ENCODE peak calls at places on chromosomes 13 and 19, in seven cellular contexts. One of them, this sample, is unnamed.

GRCh38 chr13:29361716-29362115 is 233.8 kb downstream of the SLC7A1 start:
- DNase-seq in prostate gland: no peak
- DNase-seq in transverse colon: no peak
- DNase-seq in heart right ventricle: no peak
- DNase-seq in CD4-positive, alpha-beta memory T cell: no peak
- DNase-seq in pancreas: no peak
- DNase-seq in cardiac muscle cell: no peak
- DNase-seq in this sample: no peak

GRCh38 chr19:53183146-53183545 is 10.0 kb downstream of the ZNF665 start:
- DNase-seq in prostate gland: no peak
- DNase-seq in transverse colon: no peak
- DNase-seq in cardiac muscle cell: no peak
- DNase-seq in heart right ventricle: no peak
- DNase-seq in pancreas: no peak
- DNase-seq in CD4-positive, alpha-beta memory T cell: no peak
- DNase-seq in this sample: no peak

GRCh38 chr19:45166723-45167252 is 6.0 kb upstream of the NKPD1 start:
- DNase-seq in CD4-positive, alpha-beta memory T cell: no peak
- DNase-seq in pancreas: no peak
- DNase-seq in prostate gland: no peak
- DNase-seq in transverse colon: no peak
- DNase-seq in heart right ventricle: no peak
- DNase-seq in cardiac muscle cell: no peak
- DNase-seq in this sample: no peak

GRCh38 chr19:45613926-45614725 is 12.1 kb upstream of the GPR4 start:
- DNase-seq in CD4-positive, alpha-beta memory T cell: peak; percentile 19
- DNase-seq in prostate gland: peak; percentile 46
- DNase-seq in transverse colon: peak; percentile 73
- DNase-seq in cardiac muscle cell: peak; percentile 88
- DNase-seq in pancreas: no peak
- DNase-seq in heart right ventricle: no peak
- DNase-seq in this sample: peak; percentile 92

GRCh38 chr13:26442541-26442940 is 114.9 kb upstream of the WASF3 start:
- DNase-seq in cardiac muscle cell: no peak
- DNase-seq in CD4-positive, alpha-beta memory T cell: no peak
- DNase-seq in pancreas: no peak
- DNase-seq in prostate gland: no peak
- DNase-seq in heart right ventricle: no peak
- DNase-seq in transverse colon: no peak
- DNase-seq in this sample: no peak

GRCh38 chr13:71828564-71828963 is 38.4 kb downstream of the DACH1 start:
- DNase-seq in prostate gland: no peak
- DNase-seq in transverse colon: no peak
- DNase-seq in cardiac muscle cell: no peak
- DNase-seq in pancreas: no peak
- DNase-seq in heart right ventricle: no peak
- DNase-seq in CD4-positive, alpha-beta memory T cell: no peak
- DNase-seq in this sample: no peak

GRCh38 chr19:5345895-5346386 is 5.3 kb upstream of the PTPRS start:
- DNase-seq in cardiac muscle cell: peak; percentile 85
- DNase-seq in pancreas: no peak
- DNase-seq in CD4-positive, alpha-beta memory T cell: no peak
- DNase-seq in prostate gland: no peak
- DNase-seq in heart right ventricle: no peak
- DNase-seq in transverse colon: no peak
- DNase-seq in this sample: no peak

GRCh38 chr19:41430907-41431306 is 3.7 kb upstream of the B3GNT8 start:
- DNase-seq in heart right ventricle: no peak
- DNase-seq in transverse colon: no peak
- DNase-seq in CD4-positive, alpha-beta memory T cell: no peak
- DNase-seq in prostate gland: no peak
- DNase-seq in pancreas: no peak
- DNase-seq in cardiac muscle cell: no peak
- DNase-seq in this sample: no peak

GRCh38 chr19:15575406-15575805 is 39.6 kb upstream of the CYP4F8 start:
- DNase-seq in pancreas: no peak
- DNase-seq in transverse colon: no peak
- DNase-seq in heart right ventricle: no peak
- DNase-seq in prostate gland: no peak
- DNase-seq in cardiac muscle cell: no peak
- DNase-seq in CD4-positive, alpha-beta memory T cell: no peak
- DNase-seq in this sample: no peak

GRCh38 chr13:108961542-108962125 is 332.2 kb downstream of the MYO16 start:
- DNase-seq in CD4-positive, alpha-beta memory T cell: peak; percentile 57
- DNase-seq in pancreas: no peak
- DNase-seq in prostate gland: no peak
- DNase-seq in heart right ventricle: no peak
- DNase-seq in transverse colon: no peak
- DNase-seq in cardiac muscle cell: peak; percentile 71
- DNase-seq in this sample: peak; percentile 52

GRCh38 chr19:38898788-38899446 is 501 bp downstream of the SIRT2 start:
- DNase-seq in prostate gland: peak; percentile 13
- DNase-seq in transverse colon: no peak
- DNase-seq in pancreas: no peak
- DNase-seq in cardiac muscle cell: peak; percentile 19
- DNase-seq in CD4-positive, alpha-beta memory T cell: no peak
- DNase-seq in heart right ventricle: no peak
- DNase-seq in this sample: peak; percentile 35

GRCh38 chr13:107900775-107901174 is 314.6 kb downstream of the LIG4 start:
- DNase-seq in transverse colon: no peak
- DNase-seq in pancreas: no peak
- DNase-seq in CD4-positive, alpha-beta memory T cell: no peak
- DNase-seq in cardiac muscle cell: peak; percentile 49
- DNase-seq in prostate gland: no peak
- DNase-seq in heart right ventricle: no peak
- DNase-seq in this sample: no peak

GRCh38 chr19:45947926-45948325 is 25.7 kb downstream of the NOVA2 start:
- DNase-seq in cardiac muscle cell: no peak
- DNase-seq in pancreas: no peak
- DNase-seq in CD4-positive, alpha-beta memory T cell: no peak
- DNase-seq in heart right ventricle: no peak
- DNase-seq in prostate gland: no peak
- DNase-seq in transverse colon: no peak
- DNase-seq in this sample: no peak

GRCh38 chr13:24662195-24663088 is 17.8 kb upstream of the ATP12A start:
- DNase-seq in prostate gland: no peak
- DNase-seq in cardiac muscle cell: no peak
- DNase-seq in heart right ventricle: no peak
- DNase-seq in transverse colon: peak; percentile 63
- DNase-seq in CD4-positive, alpha-beta memory T cell: no peak
- DNase-seq in pancreas: no peak
- DNase-seq in this sample: no peak

GRCh38 chr13:75010941-75011340 is 471.0 kb downstream of the TBC1D4 start:
- DNase-seq in heart right ventricle: no peak
- DNase-seq in cardiac muscle cell: no peak
- DNase-seq in pancreas: no peak
- DNase-seq in prostate gland: no peak
- DNase-seq in transverse colon: no peak
- DNase-seq in CD4-positive, alpha-beta memory T cell: no peak
- DNase-seq in this sample: no peak

GRCh38 chr13:47133024-47133445 is 236.2 kb upstream of the HTR2A start:
- DNase-seq in CD4-positive, alpha-beta memory T cell: no peak
- DNase-seq in cardiac muscle cell: no peak
- DNase-seq in heart right ventricle: no peak
- DNase-seq in pancreas: no peak
- DNase-seq in transverse colon: no peak
- DNase-seq in prostate gland: no peak
- DNase-seq in this sample: no peak

GRCh38 chr13:33172400-33172799 is 113.2 kb downstream of the STARD13 start:
- DNase-seq in heart right ventricle: no peak
- DNase-seq in transverse colon: no peak
- DNase-seq in prostate gland: peak; percentile 38
- DNase-seq in pancreas: no peak
- DNase-seq in CD4-positive, alpha-beta memory T cell: no peak
- DNase-seq in cardiac muscle cell: no peak
- DNase-seq in this sample: no peak

GRCh38 chr13:26499209-26499601 is 58.3 kb upstream of the WASF3 start:
- DNase-seq in cardiac muscle cell: no peak
- DNase-seq in CD4-positive, alpha-beta memory T cell: no peak
- DNase-seq in transverse colon: no peak
- DNase-seq in prostate gland: peak; percentile 8
- DNase-seq in pancreas: no peak
- DNase-seq in heart right ventricle: no peak
- DNase-seq in this sample: no peak

GRCh38 chr19:572891-573825 is 762 bp downstream of the BSG start:
- DNase-seq in CD4-positive, alpha-beta memory T cell: no peak
- DNase-seq in cardiac muscle cell: peak; percentile 64
- DNase-seq in heart right ventricle: peak; percentile 53
- DNase-seq in prostate gland: no peak
- DNase-seq in pancreas: peak; percentile 44
- DNase-seq in transverse colon: peak; percentile 64
- DNase-seq in this sample: peak; percentile 52

GRCh38 chr19:29858000-29858596 is 46.3 kb downstream of the CCNE1 start:
- DNase-seq in prostate gland: no peak
- DNase-seq in pancreas: peak; percentile 21
- DNase-seq in heart right ventricle: no peak
- DNase-seq in CD4-positive, alpha-beta memory T cell: peak; percentile 42
- DNase-seq in transverse colon: peak; percentile 34
- DNase-seq in cardiac muscle cell: no peak
- DNase-seq in this sample: peak; percentile 32

GRCh38 chr13:42991892-42992584 is at the start of gene EPSTI1:
- DNase-seq in cardiac muscle cell: peak; percentile 79
- DNase-seq in CD4-positive, alpha-beta memory T cell: peak; percentile 84
- DNase-seq in pancreas: peak; percentile 37
- DNase-seq in transverse colon: peak; percentile 83
- DNase-seq in prostate gland: peak; percentile 47
- DNase-seq in heart right ventricle: peak; percentile 65
- DNase-seq in this sample: peak; percentile 93

GRCh38 chr13:39410089-39410901 is 192.7 kb downstream of the LHFPL6 start:
- DNase-seq in CD4-positive, alpha-beta memory T cell: no peak
- DNase-seq in pancreas: no peak
- DNase-seq in heart right ventricle: no peak
- DNase-seq in cardiac muscle cell: peak; percentile 94
- DNase-seq in transverse colon: no peak
- DNase-seq in prostate gland: no peak
- DNase-seq in this sample: no peak

GRCh38 chr13:57629821-57630235 is 1.7 kb upstream of the PCDH17 start:
- DNase-seq in transverse colon: peak; percentile 27
- DNase-seq in CD4-positive, alpha-beta memory T cell: peak; percentile 52
- DNase-seq in pancreas: peak; percentile 85
- DNase-seq in heart right ventricle: peak; percentile 90
- DNase-seq in prostate gland: no peak
- DNase-seq in cardiac muscle cell: peak; percentile 84
- DNase-seq in this sample: peak; percentile 12

GRCh38 chr13:98672947-98673545 is 79.4 kb downstream of the SLC15A1 start:
- DNase-seq in CD4-positive, alpha-beta memory T cell: peak; percentile 53
- DNase-seq in prostate gland: peak; percentile 54
- DNase-seq in pancreas: peak; percentile 60
- DNase-seq in cardiac muscle cell: peak; percentile 83
- DNase-seq in heart right ventricle: peak; percentile 45
- DNase-seq in transverse colon: peak; percentile 82
- DNase-seq in this sample: peak; percentile 78

GRCh38 chr19:32203161-32203560 is 142.2 kb upstream of the ZNF507 start:
- DNase-seq in transverse colon: no peak
- DNase-seq in prostate gland: no peak
- DNase-seq in cardiac muscle cell: no peak
- DNase-seq in CD4-positive, alpha-beta memory T cell: no peak
- DNase-seq in heart right ventricle: no peak
- DNase-seq in pancreas: no peak
- DNase-seq in this sample: no peak
- H3K36me3 ChIP-seq in transverse colon: no peaks in the 10 kb centered on the region
- H3K36me3 ChIP-seq in prostate gland: no peaks in the 10 kb centered on the region
- H3K36me3 ChIP-seq in cardiac muscle cell: no peaks in the 10 kb centered on the region
- H3K36me3 ChIP-seq in CD4-positive, alpha-beta memory T cell: no peaks in the 10 kb centered on the region
- H3K36me3 ChIP-seq in heart right ventricle: no peaks in the 10 kb centered on the region
- H3K36me3 ChIP-seq in pancreas: no peaks in the 10 kb centered on the region
- H3K36me3 ChIP-seq in this sample: no peaks in the 10 kb centered on the region

DNA sequence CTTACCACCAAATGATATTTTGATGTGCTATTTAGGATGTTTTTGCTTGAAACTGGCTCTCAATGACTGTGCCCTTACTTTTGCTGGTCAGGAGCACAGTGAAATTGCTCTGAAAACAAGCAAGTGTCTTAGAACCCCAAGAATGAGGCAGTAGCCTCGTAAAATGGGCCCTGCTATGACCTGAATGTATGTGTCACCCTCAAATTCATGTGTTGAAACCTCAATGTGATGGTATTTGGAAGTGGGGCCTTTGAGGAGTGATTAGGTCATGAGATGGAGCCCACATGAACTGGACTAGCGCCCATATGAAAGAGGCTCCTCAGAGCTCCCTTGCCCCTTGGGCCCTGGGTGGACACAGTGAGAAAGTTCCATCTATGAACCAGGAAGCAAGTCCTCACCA is 155.2 kb downstream of the ZIC5 start:
- DNase-seq in heart right ventricle: no peak
- DNase-seq in prostate gland: no peak
- DNase-seq in pancreas: no peak
- DNase-seq in transverse colon: no peak
- DNase-seq in cardiac muscle cell: no peak
- DNase-seq in CD4-positive, alpha-beta memory T cell: no peak
- DNase-seq in this sample: no peak
- H3K9me3 ChIP-seq in heart right ventricle: no peaks in the 10 kb centered on the region
- H3K9me3 ChIP-seq in prostate gland: no peaks in the 10 kb centered on the region
- H3K9me3 ChIP-seq in pancreas: no peaks in the 10 kb centered on the region
- H3K9me3 ChIP-seq in transverse colon: no peaks in the 10 kb centered on the region
- H3K9me3 ChIP-seq in cardiac muscle cell: no peaks in the 10 kb centered on the region
- H3K9me3 ChIP-seq in CD4-positive, alpha-beta memory T cell: no peaks in the 10 kb centered on the region
- H3K9me3 ChIP-seq in this sample: no peaks in the 10 kb centered on the region

DNA sequence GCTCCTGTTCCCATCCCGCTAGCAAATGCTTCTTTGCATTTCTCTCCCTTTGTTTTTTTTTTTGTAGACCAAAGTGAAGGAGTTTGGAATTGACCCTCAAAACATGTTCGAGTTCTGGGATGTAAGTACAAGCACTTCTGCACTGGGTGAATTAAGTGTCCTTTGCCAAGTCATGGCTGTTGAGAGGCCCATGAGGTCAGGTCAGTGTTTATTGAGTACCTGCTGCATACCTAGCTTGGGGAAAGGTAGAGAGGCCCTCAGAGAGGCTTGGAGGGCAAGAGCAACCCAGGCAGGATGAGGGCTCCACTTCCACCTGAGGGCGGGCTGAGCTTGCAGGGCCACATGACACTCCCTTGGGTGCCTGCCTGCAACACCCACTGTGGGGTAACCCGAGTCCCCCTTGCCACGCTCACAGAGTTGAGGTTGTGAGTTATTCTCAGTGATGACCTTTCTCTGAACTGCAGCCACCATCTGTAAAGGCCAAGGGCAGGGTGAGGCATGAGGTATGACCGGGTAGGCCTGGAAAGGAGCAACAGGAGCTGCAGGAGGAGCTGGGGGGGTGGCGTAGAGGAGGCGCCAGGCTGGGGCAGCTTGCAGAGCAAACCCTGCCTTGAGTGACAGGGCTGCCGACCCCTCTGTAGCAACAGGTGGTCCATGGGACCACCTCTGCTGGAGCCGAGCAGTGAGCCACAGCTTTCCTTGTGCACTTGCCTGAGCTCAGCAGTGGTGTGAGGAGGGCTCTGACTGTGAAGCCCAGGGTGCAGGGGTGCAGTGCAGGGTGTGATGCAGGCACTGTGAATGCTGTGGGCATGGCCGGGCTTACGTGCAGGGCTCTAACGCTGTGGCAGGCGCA is 16.6 kb downstream of the GPI start:
- DNase-seq in cardiac muscle cell: no peak
- DNase-seq in pancreas: no peak
- DNase-seq in CD4-positive, alpha-beta memory T cell: no peak
- DNase-seq in heart right ventricle: no peak
- DNase-seq in transverse colon: no peak
- DNase-seq in prostate gland: no peak
- DNase-seq in this sample: no peak
- H3K36me3 ChIP-seq in cardiac muscle cell: peaks cover 81% of the 10 kb centered on the region
- H3K36me3 ChIP-seq in pancreas: peaks cover 60% of the 10 kb centered on the region
- H3K36me3 ChIP-seq in CD4-positive, alpha-beta memory T cell: peaks cover 67% of the 10 kb centered on the region
- H3K36me3 ChIP-seq in heart right ventricle: peaks cover 98% of the 10 kb centered on the region
- H3K36me3 ChIP-seq in transverse colon: peaks cover 43% of the 10 kb centered on the region
- H3K36me3 ChIP-seq in prostate gland: peaks cover 16% of the 10 kb centered on the region
- H3K36me3 ChIP-seq in this sample: peaks cover 16% of the 10 kb centered on the region

GRCh38 chr19:9445037-9445436 is 9.7 kb upstream of the ZNF266 start:
- DNase-seq in transverse colon: no peak
- DNase-seq in CD4-positive, alpha-beta memory T cell: no peak
- DNase-seq in heart right ventricle: no peak
- DNase-seq in prostate gland: no peak
- DNase-seq in cardiac muscle cell: no peak
- DNase-seq in pancreas: no peak
- DNase-seq in this sample: no peak
- H3K9me3 ChIP-seq in transverse colon: peaks cover 56% of the 10 kb centered on the region
- H3K9me3 ChIP-seq in CD4-positive, alpha-beta memory T cell: no peaks in the 10 kb centered on the region
- H3K9me3 ChIP-seq in heart right ventricle: no peaks in the 10 kb centered on the region
- H3K9me3 ChIP-seq in prostate gland: no peaks in the 10 kb centered on the region
- H3K9me3 ChIP-seq in cardiac muscle cell: no peaks in the 10 kb centered on the region
- H3K9me3 ChIP-seq in pancreas: no peaks in the 10 kb centered on the region
- H3K9me3 ChIP-seq in this sample: no peaks in the 10 kb centered on the region

This sample was measured in small intestine.